ENCODE peak calls at places on chromosomes 12 and 14, in four cellular contexts. H, Q, P and K are unnamed samples.

GRCh38 chr14:89443002-89443660 is 26.1 kb upstream of the FOXN3 start:
- DNase-seq in H (no peak), Q (no peak), P (no peak), K (no peak)

GRCh38 chr14:94342334-94342934 is 19.3 kb upstream of the SERPINA6 start:
- DNase-seq in H (peak; percentile 50), Q (no peak), P (no peak), K (no peak)

GRCh38 chr12:39186744-39187143 is 256.2 kb downstream of the KIF21A start:
- DNase-seq in H (no peak), Q (no peak), P (no peak), K (no peak)

GRCh38 chr12:100799770-100800169 is 5.2 kb downstream of the ANO4 start:
- DNase-seq in H (no peak), Q (no peak), P (no peak), K (no peak)

GRCh38 chr14:103763730-103764488 is 48.3 kb downstream of the ZFYVE21 start:
- DNase-seq in H (no peak), Q (no peak), P (no peak), K (no peak)

GRCh38 chr14:77882098-77882497 is 82.2 kb downstream of the ADCK1 start:
- DNase-seq in H (no peak), Q (no peak), P (no peak), K (no peak)

GRCh38 chr12:95663525-95663924 is 112.2 kb upstream of the USP44 start:
- DNase-seq in H (no peak), Q (no peak), P (no peak), K (no peak)

GRCh38 chr12:38389581-38389980 is 73.0 kb downstream of the ALG10B start:
- DNase-seq in H (no peak), Q (no peak), P (no peak), K (no peak)

GRCh38 chr12:16112626-16113560 is 164.6 kb downstream of the SLC15A5 start:
- DNase-seq in H (no peak), Q (no peak), P (no peak), K (no peak)

GRCh38 chr14:99234366-99234765 is 37.6 kb downstream of the BCL11B start:
- DNase-seq in H (no peak), Q (no peak), P (no peak), K (no peak)

GRCh38 chr12:129489277-129489676 is 414.5 kb downstream of the TMEM132D start:
- DNase-seq in H (no peak), Q (no peak), P (no peak), K (no peak)

GRCh38 chr12:63889236-63889635 is 44.7 kb downstream of the SRGAP1 start:
- DNase-seq in H (no peak), Q (no peak), P (no peak), K (no peak)

GRCh38 chr12:95014554-95014953 is 11.1 kb upstream of the NDUFA12 start:
- DNase-seq in H (no peak), Q (no peak), P (no peak), K (no peak)

GRCh38 chr12:104740668-104741067 is 217.4 kb downstream of the SLC41A2 start:
- DNase-seq in H (no peak), Q (no peak), P (no peak), K (no peak)

GRCh38 chr12:8038659-8039114 is 6.2 kb downstream of the FOXJ2 start:
- DNase-seq in H (no peak), Q (no peak), P (peak; percentile 80), K (no peak)

GRCh38 chr12:25155031-25155576 is 39.9 kb downstream of the DNAI7 start:
- DNase-seq in H (no peak), Q (no peak), P (no peak), K (no peak)

GRCh38 chr12:54701940-54702592 is 53.9 kb upstream of the DCD start:
- DNase-seq in H (no peak), Q (no peak), P (no peak), K (no peak)

GRCh38 chr14:67821121-67821520 is 1.5 kb downstream of the RAD51B start:
- DNase-seq in H (no peak), Q (no peak), P (no peak), K (no peak)

GRCh38 chr12:124684971-124685688 is 117.7 kb upstream of the NCOR2 start:
- DNase-seq in H (peak; percentile 68), Q (no peak), P (no peak), K (no peak)

GRCh38 chr12:132129007-132129406 is 15.1 kb downstream of the DDX51 start:
- DNase-seq in H (no peak), Q (no peak), P (no peak), K (no peak)

GRCh38 chr12:71664411-71665108 is 459 bp downstream of the THAP2 start:
- DNase-seq in H (no peak), Q (no peak), P (no peak), K (no peak)

GRCh38 chr14:68604361-68604730 is 188.5 kb downstream of the ZFP36L1 start:
- DNase-seq in H (no peak), Q (no peak), P (no peak), K (no peak)